ENCODE peak calls at places on chromosomes 3 and 15, in four cellular contexts. H, F, S and P are unnamed samples.

GRCh38 chr3:103127737-103128136 is 692.9 kb downstream of the ZPLD1 start:
- DNase-seq in S (no peak), F (no peak), H (no peak), P (no peak)

GRCh38 chr15:58698887-58699641 is 50.4 kb downstream of the ADAM10 start:
- DNase-seq in S (no peak), F (no peak), H (no peak), P (no peak)

GRCh38 chr3:24521306-24522154 is 26.9 kb upstream of the THRB start:
- DNase-seq in F (peak; percentile 44), H (peak; percentile 5), S (no peak), P (peak; percentile 18)

GRCh38 chr3:134771962-134772361 is 23.1 kb upstream of the EPHB1 start:
- DNase-seq in F (no peak), S (no peak), H (no peak), P (no peak)

GRCh38 chr3:149152420-149152819 is 23.0 kb downstream of the HPS3 start:
- DNase-seq in S (no peak), F (no peak), H (no peak), P (no peak)

GRCh38 chr3:49410844-49411549 is 779 bp downstream of the RHOA start:
- DNase-seq in H (no peak), F (no peak), S (no peak), P (no peak)

GRCh38 chr15:74783072-74783807 is 1.4 kb downstream of the CSK start:
- DNase-seq in F (no peak), H (no peak), S (no peak), P (no peak)

GRCh38 chr15:92599394-92599970 is 56.1 kb downstream of the FAM174B start:
- DNase-seq in F (no peak), H (no peak), S (no peak), P (no peak)

GRCh38 chr15:69414702-69415161 is 583 bp downstream of the KIF23 start:
- DNase-seq in S (peak; percentile 4), H (no peak), F (peak; percentile 24), P (no peak)

GRCh38 chr15:96338772-96339661 is 8.5 kb downstream of the NR2F2 start:
- DNase-seq in H (peak; percentile 33), F (no peak), S (no peak), P (no peak)

GRCh38 chr3:184864012-184864411 is 52.0 kb downstream of the VPS8 start:
- DNase-seq in S (no peak), H (no peak), F (no peak), P (no peak)

GRCh38 chr15:92613841-92614240 is 41.7 kb downstream of the FAM174B start:
- DNase-seq in H (no peak), F (no peak), S (no peak), P (no peak)

GRCh38 chr3:13877911-13878710 is 1.8 kb downstream of the WNT7A start:
- DNase-seq in H (no peak), F (no peak), S (no peak), P (no peak)

GRCh38 chr3:179348325-179349013 is 960 bp downstream of the MFN1 start:
- DNase-seq in H (no peak), S (no peak), F (no peak), P (no peak)

GRCh38 chr3:56980283-56980682 is 80.2 kb upstream of the SPATA12 start:
- DNase-seq in S (no peak), F (no peak), H (no peak), P (no peak)

GRCh38 chr3:190252080-190252479 is 70.2 kb downstream of the CLDN1 start:
- DNase-seq in H (no peak), S (no peak), F (no peak), P (no peak)

GRCh38 chr15:78192826-78193594 is 41.4 kb downstream of the ACSBG1 start:
- DNase-seq in S (no peak), H (no peak), F (no peak), P (no peak)

GRCh38 chr3:196399485-196399945 is 32.7 kb downstream of the UBXN7 start:
- DNase-seq in H (no peak), F (no peak), S (peak; percentile 28), P (no peak)

GRCh38 chr3:12591456-12591855 is 34.6 kb downstream of the MKRN2 start:
- DNase-seq in F (no peak), H (no peak), S (no peak), P (no peak)

GRCh38 chr15:66961407-66961884 is 104.0 kb upstream of the SMAD3 start:
- DNase-seq in F (no peak), H (no peak), S (no peak), P (no peak)

GRCh38 chr3:170606675-170607074 is 20.8 kb upstream of the SLC7A14 start:
- DNase-seq in S (no peak), F (no peak), H (no peak), P (no peak)

GRCh38 chr15:55587321-55588069 is 650 bp downstream of the PYGO1 start:
- DNase-seq in F (peak; percentile 50), S (no peak), H (peak; percentile 26), P (no peak)

GRCh38 chr3:53350652-53351051 is 3.3 kb upstream of the DCP1A start:
- DNase-seq in H (no peak), S (peak; percentile 18), F (no peak), P (no peak)

GRCh38 chr3:45507820-45508317 is 86.7 kb upstream of the LIMD1 start:
- DNase-seq in S (no peak), H (no peak), F (no peak), P (no peak)

GRCh38 chr3:28198970-28199369 is 42.4 kb upstream of the CMC1 start:
- DNase-seq in H (no peak), S (no peak), F (no peak), P (no peak)

GRCh38 chr15:28969511-28970085 is 83.8 kb downstream of the APBA2 start:
- DNase-seq in H (no peak), F (no peak), S (no peak), P (no peak)

GRCh38 chr3:187705164-187705563 is 2.8 kb upstream of the RTP2 start:
- DNase-seq in F (no peak), S (no peak), H (no peak), P (no peak)

GRCh38 chr15:85452436-85452835 is 72.0 kb downstream of the AKAP13 start:
- DNase-seq in F (no peak), H (no peak), S (no peak), P (no peak)

GRCh38 chr3:16319307-16319706 is 54.3 kb downstream of the OXNAD1 start:
- DNase-seq in H (no peak), S (peak; percentile 13), F (no peak), P (no peak)

GRCh38 chr3:169085827-169086226 is 577.7 kb downstream of the MECOM start:
- DNase-seq in F (no peak), H (no peak), S (no peak), P (no peak)

GRCh38 chr3:186540444-186541226 is 3.5 kb downstream of the CRYGS start:
- DNase-seq in F (peak; percentile 70), S (peak; percentile 76), H (peak; percentile 89), P (peak; percentile 0)

GRCh38 chr15:48472756-48473155 is 141.5 kb downstream of the DUT start:
- DNase-seq in H (no peak), F (no peak), S (no peak), P (no peak)

GRCh38 chr15:100781061-100781960 is 98.3 kb upstream of the ALDH1A3 start:
- DNase-seq in H (no peak), S (no peak), F (peak; percentile 5), P (no peak)

GRCh38 chr3:71389911-71390573 is 193.5 kb downstream of the FOXP1 start:
- DNase-seq in S (no peak), H (peak; percentile 26), F (no peak), P (no peak)

GRCh38 chr15:36907295-36907694 is 193.1 kb downstream of the MEIS2 start:
- DNase-seq in F (no peak), H (no peak), S (no peak), P (no peak)

GRCh38 chr3:111739241-111739952 is 119.7 kb upstream of the PHLDB2 start:
- DNase-seq in S (peak; percentile 86), H (no peak), F (no peak), P (no peak)

GRCh38 chr3:15336057-15336456 is 3.7 kb upstream of the SH3BP5 start:
- DNase-seq in F (no peak), S (no peak), H (no peak), P (no peak)